ENCODE peak calls at places on chromosomes 12 and 14, in seven cellular contexts. S is psoas muscle; G is HFFc6; K is SK-MEL-5; E is T follicular helper cell; Y is naive thymus-derived CD4-positive, alpha-beta T cell; N is neural progenitor cell. A is an unnamed sample.

GRCh38 chr12:42873401-42873800 is 283.9 kb upstream of the PRICKLE1 start:
- DNase-seq in N (no peak), G (no peak), K (no peak), E (no peak), Y (no peak), S (no peak), A (no peak)

GRCh38 chr12:124044809-124045321 is 71.8 kb downstream of the ZNF664 start:
- DNase-seq in S (no peak), E (no peak), G (no peak), K (no peak), Y (no peak), N (peak; percentile 20), A (no peak)

GRCh38 chr14:53022593-53022992 is 71.7 kb upstream of the FERMT2 start:
- DNase-seq in S (no peak), Y (no peak), N (no peak), K (peak; percentile 54), G (peak; percentile 88), E (no peak), A (no peak)

GRCh38 chr12:12859690-12860089 is 31.7 kb upstream of the GPRC5A start:
- DNase-seq in Y (no peak), K (no peak), E (no peak), N (no peak), G (peak; percentile 56), S (no peak), A (no peak)

GRCh38 chr14:20631821-20632389 is 9.6 kb downstream of the OR6S1 start:
- DNase-seq in K (peak; percentile 76), S (peak; percentile 77), N (peak; percentile 71), Y (no peak), G (peak; percentile 71), E (no peak), A (no peak)

GRCh38 chr12:59595557-59596231 is at the start of gene SLC16A7:
- DNase-seq in K (peak; percentile 84), E (peak; percentile 65), Y (peak; percentile 82), S (peak; percentile 93), G (peak; percentile 89), N (no peak), A (peak; percentile 87)

GRCh38 chr14:22466520-22466919 is 122.5 kb downstream of the DAD1 start:
- DNase-seq in N (peak; percentile 20), K (no peak), S (no peak), Y (no peak), E (no peak), G (no peak), A (no peak)

GRCh38 chr14:20436363-20436755 is 393 bp upstream of the KLHL33 start:
- DNase-seq in Y (no peak), K (no peak), N (no peak), G (peak; percentile 20), E (no peak), S (peak; percentile 29), A (no peak)

GRCh38 chr12:15155271-15155670 is 65.9 kb downstream of the RERG start:
- DNase-seq in S (peak; percentile 12), Y (no peak), N (no peak), G (no peak), K (no peak), E (no peak), A (no peak)

GRCh38 chr12:120757226-120757742 is 31.7 kb downstream of the ACADS start:
- DNase-seq in S (no peak), N (no peak), G (no peak), Y (no peak), E (no peak), K (no peak), A (no peak)

GRCh38 chr12:114982760-114983159 is 298.8 kb upstream of the TBX3 start:
- DNase-seq in S (no peak), E (no peak), K (peak; percentile 29), G (no peak), N (no peak), Y (no peak), A (no peak)

GRCh38 chr14:60893916-60894315 is 87.0 kb downstream of the TRMT5 start:
- DNase-seq in E (no peak), K (no peak), G (no peak), S (no peak), Y (no peak), N (no peak), A (no peak)

GRCh38 chr14:26833777-26834176 is 235.9 kb upstream of the NOVA1 start:
- DNase-seq in E (no peak), N (no peak), S (no peak), K (no peak), Y (no peak), G (no peak), A (no peak)

GRCh38 chr14:28774764-28775738 is 8.5 kb downstream of the FOXG1 start:
- DNase-seq in S (no peak), E (no peak), G (no peak), Y (no peak), K (no peak), N (peak; percentile 27), A (no peak)

GRCh38 chr14:104882325-104882973 is 17.4 kb downstream of the CEP170B start:
- DNase-seq in K (peak; percentile 34), S (peak; percentile 8), N (peak; percentile 67), Y (no peak), G (no peak), E (no peak), A (no peak)

GRCh38 chr12:26691234-26691970 is 141.6 kb downstream of the ITPR2 start:
- DNase-seq in K (peak; percentile 23), G (peak; percentile 97), E (no peak), S (no peak), N (peak; percentile 52), Y (no peak), A (no peak)

GRCh38 chr12:43208627-43209026 is 343.4 kb downstream of the ADAMTS20 start:
- DNase-seq in S (no peak), K (no peak), E (no peak), Y (no peak), N (no peak), G (no peak), A (no peak)

GRCh38 chr12:59596232-59597143 is 659 bp downstream of the SLC16A7 start:
- DNase-seq in E (peak; percentile 78), N (peak; percentile 87), Y (peak; percentile 75), G (peak; percentile 79), K (peak; percentile 57), S (peak; percentile 85), A (peak; percentile 64)

GRCh38 chr14:75531660-75532317 is 9.5 kb downstream of the BATF start:
- DNase-seq in E (no peak), G (no peak), S (no peak), Y (no peak), N (no peak), K (no peak), A (peak; percentile 2)

GRCh38 chr14:86794689-86795088 is 1198.3 kb downstream of the GALC start:
- DNase-seq in K (no peak), Y (no peak), E (no peak), G (no peak), S (no peak), N (no peak), A (no peak)

A was measured in stimulated activated effector memory CD8-positive, alpha-beta T cell treated with anti-CD3 and anti-CD28 coated beads, Interleukin-12 subunit alpha, Interleukin-12 subunit beta, amount 100 ng/mL, for 72 hours.